ENCODE peak calls at places on chromosomes 6 and 20, in ten cellular contexts. T is Caco-2; E is effector CD8-positive, alpha-beta T cell; O is caudate nucleus; N is putamen; L is NCI-H2227 treated with DMSO at 0.1 percent for 48 hours; D is cardiac fibroblast; Y is endothelial cell; A is LHCN-M2; B is memory B cell. C is an unnamed sample.

GRCh38 chr6:118789419-118789818 is 104.5 kb upstream of the ASF1A start:
- DNase-seq in T (no peak), E (no peak), O (no peak), N (no peak), L (no peak), D (no peak), Y (no peak), A (no peak), B (no peak), C (no peak)

GRCh38 chr6:361411-362132 is 30.0 kb upstream of the IRF4 start:
- DNase-seq in T (no peak), E (no peak), O (no peak), N (no peak), L (no peak), D (no peak), Y (no peak), A (no peak), B (no peak), C (no peak)

GRCh38 chr6:158825951-158826306 is 6.8 kb upstream of the EZR start:
- DNase-seq in T (no peak), E (no peak), O (no peak), N (no peak), L (no peak), D (no peak), Y (no peak), A (no peak), B (no peak), C (no peak)

GRCh38 chr20:46009847-46010246 is 1.1 kb downstream of the MMP9 start:
- DNase-seq in T (no peak), E (no peak), O (no peak), N (no peak), L (no peak), D (no peak), Y (no peak), A (no peak), B (no peak), C (no peak)

GRCh38 chr20:34111057-34111711 is 859 bp downstream of the EIF2S2 start:
- DNase-seq in T (peak; percentile 59), E (no peak), O (no peak), N (no peak), L (peak; percentile 37), D (peak; percentile 80), Y (peak; percentile 53), A (peak; percentile 35), B (no peak), C (no peak)

GRCh38 chr6:133956413-133957049 is 3.5 kb downstream of the TBPL1 start:
- DNase-seq in T (no peak), E (no peak), O (no peak), N (no peak), L (no peak), D (no peak), Y (no peak), A (no peak), B (no peak), C (no peak)

GRCh38 chr20:32957451-32957850 is 46.8 kb downstream of the SUN5 start:
- DNase-seq in T (no peak), E (no peak), O (no peak), N (no peak), L (no peak), D (no peak), Y (no peak), A (peak; percentile 14), B (no peak), C (no peak)

GRCh38 chr20:62614961-62615680 is 27.2 kb upstream of the SLCO4A1 start:
- DNase-seq in T (no peak), E (no peak), O (no peak), N (no peak), L (no peak), D (no peak), Y (no peak), A (no peak), B (no peak), C (no peak)

GRCh38 chr6:21749754-21750153 is 156.2 kb downstream of the SOX4 start:
- DNase-seq in T (no peak), E (no peak), O (no peak), N (no peak), L (no peak), D (no peak), Y (no peak), A (no peak), B (no peak), C (no peak)

GRCh38 chr6:109002100-109002697 is 92.4 kb downstream of the SESN1 start:
- DNase-seq in T (no peak), E (no peak), O (no peak), N (peak; percentile 24), L (no peak), D (peak; percentile 92), Y (no peak), A (peak; percentile 80), B (no peak), C (no peak)

GRCh38 chr6:8006208-8006607 is 58.0 kb downstream of the BLOC1S5 start:
- DNase-seq in T (peak; percentile 28), E (no peak), O (no peak), N (peak; percentile 28), L (peak; percentile 23), D (peak; percentile 74), Y (no peak), A (peak; percentile 22), B (peak; percentile 33), C (no peak)

GRCh38 chr20:8933391-8933807 is 135.5 kb upstream of the PLCB4 start:
- DNase-seq in T (no peak), E (no peak), O (no peak), N (no peak), L (no peak), D (no peak), Y (no peak), A (no peak), B (no peak), C (no peak)

GRCh38 chr6:140078552-140079126 is 704.2 kb upstream of the CITED2 start:
- DNase-seq in T (no peak), E (no peak), O (no peak), N (no peak), L (no peak), D (peak; percentile 91), Y (no peak), A (peak; percentile 90), B (no peak), C (no peak)

GRCh38 chr20:50285376-50286173 is 94.9 kb downstream of the CEBPB start:
- DNase-seq in T (no peak), E (no peak), O (no peak), N (no peak), L (no peak), D (peak; percentile 81), Y (no peak), A (peak; percentile 81), B (peak; percentile 24), C (no peak)

GRCh38 chr6:67265996-67266768 is 1368.9 kb upstream of the ADGRB3 start:
- DNase-seq in T (peak; percentile 17), E (no peak), O (no peak), N (no peak), L (no peak), D (no peak), Y (no peak), A (no peak), B (no peak), C (no peak)

GRCh38 chr6:14499804-14500203 is 382.2 kb downstream of the CD83 start:
- DNase-seq in T (peak; percentile 58), E (no peak), O (no peak), N (no peak), L (no peak), D (peak; percentile 77), Y (no peak), A (peak; percentile 89), B (no peak), C (no peak)

GRCh38 chr20:42483694-42484303 is 705.9 kb downstream of the PTPRT start:
- DNase-seq in T (peak; percentile 75), E (no peak), O (no peak), N (no peak), L (no peak), D (no peak), Y (no peak), A (no peak), B (no peak), C (no peak)

GRCh38 chr6:75438186-75438880 is 55.3 kb downstream of the FILIP1 start:
- DNase-seq in T (no peak), E (no peak), O (no peak), N (no peak), L (no peak), D (no peak), Y (no peak), A (no peak), B (no peak), C (no peak)

GRCh38 chr20:25254986-25255680 is 7.2 kb downstream of the PYGB start:
- DNase-seq in T (no peak), E (no peak), O (peak; percentile 13), N (no peak), L (no peak), D (no peak), Y (no peak), A (no peak), B (no peak), C (no peak)

GRCh38 chr6:106910999-106911949 is 63.3 kb downstream of the CD24 start:
- DNase-seq in T (no peak), E (no peak), O (no peak), N (no peak), L (no peak), D (no peak), Y (peak; percentile 8), A (no peak), B (no peak), C (no peak)

GRCh38 chr6:7535498-7535897 is 6.0 kb upstream of the DSP start:
- DNase-seq in T (no peak), E (no peak), O (no peak), N (no peak), L (no peak), D (peak; percentile 71), Y (no peak), A (peak; percentile 55), B (no peak), C (no peak)

GRCh38 chr6:75748743-75749538 is at the start of gene MYO6:
- DNase-seq in T (peak; percentile 89), E (no peak), O (peak; percentile 24), N (peak; percentile 85), L (peak; percentile 18), D (peak; percentile 57), Y (peak; percentile 73), A (peak; percentile 57), B (peak; percentile 9), C (peak; percentile 5)

GRCh38 chr6:35492664-35493284 is 4.1 kb downstream of the TEAD3 start:
- DNase-seq in T (no peak), E (no peak), O (no peak), N (no peak), L (no peak), D (no peak), Y (no peak), A (no peak), B (no peak), C (no peak)

GRCh38 chr20:61611401-61611800 is 359.3 kb downstream of the CDH4 start:
- DNase-seq in T (no peak), E (no peak), O (no peak), N (no peak), L (no peak), D (no peak), Y (no peak), A (no peak), B (no peak), C (no peak)

GRCh38 chr20:12949429-12949980 is 59.3 kb upstream of the SPTLC3 start:
- DNase-seq in T (no peak), E (no peak), O (no peak), N (no peak), L (no peak), D (no peak), Y (no peak), A (no peak), B (no peak), C (no peak)

GRCh38 chr6:30913721-30914075 is 340 bp upstream of the VARS2 start:
- DNase-seq in T (no peak), E (no peak), O (no peak), N (no peak), L (no peak), D (peak; percentile 2), Y (no peak), A (no peak), B (no peak), C (no peak)

GRCh38 chr6:45892696-45893095 is 123.0 kb downstream of the CLIC5 start:
- DNase-seq in T (no peak), E (no peak), O (no peak), N (no peak), L (peak; percentile 24), D (no peak), Y (no peak), A (no peak), B (no peak), C (no peak)

GRCh38 chr20:33444797-33445560 is 1.4 kb upstream of the SNTA1 start:
- DNase-seq in T (peak; percentile 64), E (no peak), O (no peak), N (no peak), L (no peak), D (peak; percentile 25), Y (no peak), A (no peak), B (no peak), C (no peak)

C was measured in CD4-positive, alpha-beta T cell.